ENCODE peak calls at places on chromosomes 3 and 15, in seven cellular contexts. J is psoas muscle, U is fibroblast of lung, T is heart right ventricle, F is suprapubic skin, Z is HL-60, K is right cardiac atrium. I is an unnamed sample.

GRCh38 chr3:46970391-46971091 is 6.0 kb downstream of the CCDC12 start:
- DNase-seq in F (no peak), J (peak; percentile 74), U (no peak), Z (no peak), K (peak; percentile 66), T (peak; percentile 56), I (no peak)

GRCh38 chr3:50675179-50676030 is 678 bp downstream of the DOCK3 start:
- DNase-seq in Z (no peak), F (no peak), U (no peak), T (peak; percentile 49), K (peak; percentile 82), J (peak; percentile 64), I (peak; percentile 36)

GRCh38 chr3:99858461-99858860 is 40.8 kb downstream of the CMSS1 start:
- DNase-seq in Z (no peak), J (no peak), K (no peak), U (no peak), F (no peak), T (no peak), I (no peak)

GRCh38 chr3:8369638-8370037 is 132.0 kb upstream of the LMCD1 start:
- DNase-seq in U (no peak), F (no peak), T (no peak), J (no peak), Z (no peak), K (no peak), I (no peak)

GRCh38 chr15:74653426-74654082 is 37.9 kb downstream of the CLK3 start:
- DNase-seq in T (peak; percentile 38), J (no peak), F (peak; percentile 83), U (peak; percentile 87), Z (no peak), K (no peak), I (no peak)

GRCh38 chr3:179929091-179929529 is 107.6 kb downstream of the PEX5L start:
- DNase-seq in K (no peak), Z (peak; percentile 48), J (peak; percentile 52), F (no peak), U (peak; percentile 67), T (peak; percentile 24), I (peak; percentile 63)

GRCh38 chr3:78887608-78888011 is 880.2 kb downstream of the ROBO1 start:
- DNase-seq in U (peak; percentile 61), F (no peak), J (no peak), Z (no peak), T (no peak), K (no peak), I (peak; percentile 79)

GRCh38 chr3:123559040-123559861 is 25.6 kb downstream of the HACD2 start:
- DNase-seq in U (peak; percentile 72), T (no peak), J (no peak), F (no peak), Z (peak; percentile 19), K (no peak), I (peak; percentile 62)

GRCh38 chr3:172076212-172076611 is 36.8 kb downstream of the FNDC3B start:
- DNase-seq in T (no peak), Z (no peak), J (no peak), K (no peak), U (no peak), F (no peak), I (no peak)

GRCh38 chr15:59222106-59222505 is 15.5 kb downstream of the LDHAL6B start:
- DNase-seq in K (no peak), T (no peak), J (no peak), U (peak; percentile 57), Z (no peak), F (no peak), I (no peak)

GRCh38 chr15:99509686-99510461 is 55.9 kb upstream of the MEF2A start:
- DNase-seq in J (no peak), F (no peak), U (no peak), K (peak; percentile 74), Z (peak; percentile 72), T (no peak), I (no peak)

GRCh38 chr3:104214937-104215336 is 1151.8 kb upstream of the ALCAM start:
- DNase-seq in F (no peak), J (no peak), K (no peak), T (no peak), U (no peak), Z (no peak), I (no peak)

GRCh38 chr3:144670560-144670959 is 698.9 kb downstream of the DIPK2A start:
- DNase-seq in F (no peak), Z (no peak), J (no peak), U (no peak), K (no peak), T (no peak), I (no peak)

GRCh38 chr3:51382947-51383578 is 2.0 kb upstream of the MANF start:
- DNase-seq in T (no peak), U (no peak), Z (no peak), J (no peak), K (no peak), F (peak; percentile 53), I (no peak)

GRCh38 chr3:177062052-177062732 is 135.1 kb downstream of the TBL1XR1 start:
- DNase-seq in K (no peak), U (no peak), F (no peak), T (no peak), Z (no peak), J (no peak), I (no peak)

GRCh38 chr15:64856429-64857145 is 14.9 kb downstream of the PLEKHO2 start:
- DNase-seq in J (peak; percentile 64), Z (no peak), K (peak; percentile 93), U (peak; percentile 95), T (peak; percentile 49), F (no peak), I (no peak)

GRCh38 chr15:49282366-49282765 is 112.3 kb downstream of the GALK2 start:
- DNase-seq in U (peak; percentile 34), T (no peak), Z (no peak), F (no peak), J (no peak), K (no peak), I (no peak)

GRCh38 chr3:185646382-185647133 is 60.5 kb downstream of the SENP2 start:
- DNase-seq in K (no peak), F (peak; percentile 57), U (no peak), J (no peak), T (no peak), Z (peak; percentile 52), I (no peak)

GRCh38 chr3:5013021-5013906 is 34.0 kb downstream of the BHLHE40 start:
- DNase-seq in J (no peak), Z (peak; percentile 79), U (peak; percentile 36), K (peak; percentile 51), T (no peak), F (no peak), I (no peak)

GRCh38 chr15:67820992-67821783 is 4.1 kb upstream of the SKOR1 start:
- DNase-seq in T (peak; percentile 67), K (peak; percentile 88), J (peak; percentile 78), U (peak; percentile 56), Z (no peak), F (no peak), I (no peak)

GRCh38 chr15:95825198-95825597 is 505.3 kb upstream of the NR2F2 start:
- DNase-seq in Z (no peak), T (no peak), U (no peak), J (no peak), F (no peak), K (no peak), I (no peak)

GRCh38 chr15:77456746-77457618 is 36.3 kb downstream of the HMG20A start:
- DNase-seq in F (no peak), K (no peak), Z (no peak), T (no peak), J (no peak), U (peak; percentile 22), I (no peak)

GRCh38 chr3:190424478-190425439 is 24.9 kb downstream of the TMEM207 start:
- DNase-seq in K (peak; percentile 71), U (peak; percentile 83), J (peak; percentile 62), Z (peak; percentile 42), T (peak; percentile 18), F (no peak), I (peak; percentile 84)

GRCh38 chr3:128505771-128506170 is 12.8 kb upstream of the GATA2 start:
- DNase-seq in K (no peak), T (no peak), Z (no peak), J (no peak), U (no peak), F (no peak), I (no peak)

GRCh38 chr3:146970236-146970635 is 365.1 kb upstream of the PLSCR5 start:
- DNase-seq in U (no peak), K (no peak), T (no peak), F (no peak), Z (no peak), J (no peak), I (no peak)

GRCh38 chr3:134609821-134610454 is 40.9 kb downstream of the KY start:
- DNase-seq in F (no peak), U (no peak), K (no peak), Z (no peak), J (no peak), T (no peak), I (no peak)
- H3K27ac ChIP-seq in F (no peak overlapping the region), U (no peak overlapping the region), K (no peak overlapping the region), Z (no peak overlapping the region), J (no peak overlapping the region), T (no peak overlapping the region), I (no peak overlapping the region)

DNA sequence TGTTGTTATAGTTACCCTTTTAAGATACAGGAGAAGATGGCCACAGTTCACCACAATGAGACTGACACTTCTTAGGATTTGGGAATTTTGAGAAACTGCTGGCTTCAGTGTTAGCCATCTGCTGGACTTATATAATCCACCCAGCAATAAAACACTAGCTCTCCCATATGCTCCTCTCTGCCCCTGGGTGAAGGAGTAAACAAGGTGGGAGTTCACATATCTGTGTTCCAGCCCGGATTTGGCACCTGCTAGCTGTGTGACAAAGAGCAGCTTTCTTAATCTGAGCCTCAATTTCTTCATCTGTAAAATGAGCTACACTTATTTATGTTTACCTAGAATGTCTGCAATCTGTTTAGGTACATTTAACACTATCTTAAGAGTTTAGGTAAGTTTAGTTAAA is 76.8 kb upstream of the PLCL2 start:
- DNase-seq in K (no peak), J (no peak), T (no peak), U (no peak), F (no peak), Z (no peak), I (no peak)
- H3K4me3 ChIP-seq in K (no peak overlapping the region), J (no peak overlapping the region), T (no peak overlapping the region), U (no peak overlapping the region), F (no peak overlapping the region), Z (no peak overlapping the region), I (no peak overlapping the region)

DNA sequence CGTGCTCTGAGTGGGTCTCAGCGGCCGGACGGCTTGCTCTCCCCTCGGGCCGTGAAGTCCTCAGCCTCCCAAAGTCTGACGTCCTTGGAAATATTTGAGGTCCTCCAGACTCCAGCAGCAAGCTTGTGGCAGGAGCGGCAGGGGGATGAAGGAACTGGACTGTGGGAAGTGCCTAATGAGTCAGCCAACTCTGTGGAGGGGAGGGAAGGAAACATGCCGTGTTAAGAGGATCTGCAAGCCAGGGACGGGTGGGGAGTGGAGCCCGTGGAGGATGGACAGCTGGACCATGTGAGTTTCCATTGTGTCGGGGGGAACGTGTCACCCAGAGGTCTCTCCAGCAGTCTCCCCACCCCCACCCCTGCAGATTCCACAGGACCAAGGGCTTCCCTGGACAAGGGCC is 39.4 kb upstream of the IDH2 start:
- DNase-seq in J (no peak), U (peak; percentile 35), K (no peak), F (no peak), Z (peak; percentile 28), T (no peak), I (no peak)
- H3K27ac ChIP-seq in J (no peak overlapping the region), U (no peak overlapping the region), K (no peak overlapping the region), F (no peak overlapping the region), Z (peak overlapping the region; percentile 92), T (no peak overlapping the region), I (no peak overlapping the region)

DNA sequence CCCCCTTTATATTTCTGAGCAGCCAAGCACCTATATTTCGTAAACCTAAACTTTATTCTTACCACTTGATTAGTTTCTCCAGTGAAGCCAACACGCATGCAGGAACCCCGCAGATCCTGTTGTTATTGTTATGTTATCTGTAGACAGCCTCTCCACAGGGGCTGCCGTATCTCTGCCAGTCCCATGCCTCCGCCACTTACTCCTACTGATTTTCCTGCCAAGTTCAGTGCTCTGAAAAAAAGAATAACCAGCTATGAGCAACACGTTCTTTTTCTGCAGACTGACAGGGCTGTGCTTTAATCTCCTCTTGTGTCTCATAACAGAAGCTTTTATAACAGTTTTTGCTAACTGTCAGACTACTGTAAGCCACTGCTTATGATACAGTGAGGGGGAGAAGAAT is 347.5 kb downstream of the SI start:
- DNase-seq in J (no peak), K (no peak), Z (no peak), U (no peak), F (no peak), T (no peak), I (no peak)
- H3K4me3 ChIP-seq in J (no peak overlapping the region), K (no peak overlapping the region), Z (no peak overlapping the region), U (no peak overlapping the region), F (no peak overlapping the region), T (no peak overlapping the region), I (no peak overlapping the region)

I was measured in MM.1S.